ENCODE peak calls at places on chromosomes 5 and 9, in nine cellular contexts. One of them, this sample, is unnamed.

GRCh38 chr5:102582706-102583105 is 83.9 kb upstream of the SLCO6A1 start:
- DNase-seq in HCEC 1CT: no peak
- DNase-seq in anterior cingulate cortex: no peak
- DNase-seq in activated T-cell treated with anti-CD3 and anti-CD28 coated beads for 24 hours: no peak
- DNase-seq in amniotic stem cell: no peak
- DNase-seq in posterior cingulate gyrus: no peak
- DNase-seq in skeletal muscle cell: no peak
- DNase-seq in T-helper 1 cell: no peak
- DNase-seq in substantia nigra: no peak
- DNase-seq in this sample: no peak

GRCh38 chr9:121958530-121958929 is 134.6 kb downstream of the TTLL11 start:
- DNase-seq in HCEC 1CT: no peak
- DNase-seq in anterior cingulate cortex: no peak
- DNase-seq in activated T-cell treated with anti-CD3 and anti-CD28 coated beads for 24 hours: no peak
- DNase-seq in amniotic stem cell: no peak
- DNase-seq in posterior cingulate gyrus: no peak
- DNase-seq in skeletal muscle cell: no peak
- DNase-seq in T-helper 1 cell: no peak
- DNase-seq in substantia nigra: no peak
- DNase-seq in this sample: no peak

GRCh38 chr5:116487045-116487444 is 87.6 kb downstream of the SEMA6A start:
- DNase-seq in HCEC 1CT: no peak
- DNase-seq in anterior cingulate cortex: no peak
- DNase-seq in activated T-cell treated with anti-CD3 and anti-CD28 coated beads for 24 hours: no peak
- DNase-seq in amniotic stem cell: no peak
- DNase-seq in posterior cingulate gyrus: no peak
- DNase-seq in skeletal muscle cell: no peak
- DNase-seq in T-helper 1 cell: no peak
- DNase-seq in substantia nigra: no peak
- DNase-seq in this sample: no peak

GRCh38 chr5:113394658-113395057 is 40.1 kb downstream of the TSSK1B start:
- DNase-seq in HCEC 1CT: no peak
- DNase-seq in anterior cingulate cortex: no peak
- DNase-seq in activated T-cell treated with anti-CD3 and anti-CD28 coated beads for 24 hours: no peak
- DNase-seq in amniotic stem cell: no peak
- DNase-seq in posterior cingulate gyrus: no peak
- DNase-seq in skeletal muscle cell: no peak
- DNase-seq in T-helper 1 cell: no peak
- DNase-seq in substantia nigra: no peak
- DNase-seq in this sample: no peak

GRCh38 chr5:141941307-141941706 is 16.7 kb downstream of the PCDH12 start:
- DNase-seq in HCEC 1CT: no peak
- DNase-seq in anterior cingulate cortex: no peak
- DNase-seq in activated T-cell treated with anti-CD3 and anti-CD28 coated beads for 24 hours: no peak
- DNase-seq in amniotic stem cell: no peak
- DNase-seq in posterior cingulate gyrus: no peak
- DNase-seq in skeletal muscle cell: no peak
- DNase-seq in T-helper 1 cell: no peak
- DNase-seq in substantia nigra: no peak
- DNase-seq in this sample: no peak

GRCh38 chr5:138664276-138664943 is 88.8 kb upstream of the CTNNA1 start:
- DNase-seq in HCEC 1CT: peak; percentile 72
- DNase-seq in anterior cingulate cortex: no peak
- DNase-seq in activated T-cell treated with anti-CD3 and anti-CD28 coated beads for 24 hours: no peak
- DNase-seq in amniotic stem cell: no peak
- DNase-seq in posterior cingulate gyrus: no peak
- DNase-seq in skeletal muscle cell: no peak
- DNase-seq in T-helper 1 cell: no peak
- DNase-seq in substantia nigra: no peak
- DNase-seq in this sample: no peak

GRCh38 chr9:33164138-33164809 is 2.9 kb downstream of the B4GALT1 start:
- DNase-seq in HCEC 1CT: no peak
- DNase-seq in anterior cingulate cortex: no peak
- DNase-seq in activated T-cell treated with anti-CD3 and anti-CD28 coated beads for 24 hours: no peak
- DNase-seq in amniotic stem cell: no peak
- DNase-seq in posterior cingulate gyrus: no peak
- DNase-seq in skeletal muscle cell: no peak
- DNase-seq in T-helper 1 cell: peak; percentile 42
- DNase-seq in substantia nigra: no peak
- DNase-seq in this sample: no peak

GRCh38 chr9:104088416-104088815 is 5.7 kb upstream of the SMC2 start:
- DNase-seq in HCEC 1CT: peak; percentile 13
- DNase-seq in anterior cingulate cortex: no peak
- DNase-seq in activated T-cell treated with anti-CD3 and anti-CD28 coated beads for 24 hours: no peak
- DNase-seq in amniotic stem cell: no peak
- DNase-seq in posterior cingulate gyrus: no peak
- DNase-seq in skeletal muscle cell: no peak
- DNase-seq in T-helper 1 cell: no peak
- DNase-seq in substantia nigra: no peak
- DNase-seq in this sample: no peak

GRCh38 chr9:12702160-12702758 is 9.1 kb downstream of the TYRP1 start:
- DNase-seq in HCEC 1CT: peak; percentile 62
- DNase-seq in anterior cingulate cortex: peak; percentile 28
- DNase-seq in activated T-cell treated with anti-CD3 and anti-CD28 coated beads for 24 hours: no peak
- DNase-seq in amniotic stem cell: peak; percentile 30
- DNase-seq in posterior cingulate gyrus: peak; percentile 9
- DNase-seq in skeletal muscle cell: no peak
- DNase-seq in T-helper 1 cell: no peak
- DNase-seq in substantia nigra: no peak
- DNase-seq in this sample: no peak

GRCh38 chr5:36158144-36158543 is 6.2 kb downstream of the SKP2 start:
- DNase-seq in HCEC 1CT: no peak
- DNase-seq in anterior cingulate cortex: no peak
- DNase-seq in activated T-cell treated with anti-CD3 and anti-CD28 coated beads for 24 hours: no peak
- DNase-seq in amniotic stem cell: peak; percentile 23
- DNase-seq in posterior cingulate gyrus: no peak
- DNase-seq in skeletal muscle cell: peak; percentile 21
- DNase-seq in T-helper 1 cell: no peak
- DNase-seq in substantia nigra: no peak
- DNase-seq in this sample: no peak

GRCh38 chr5:337565-338130 is 16.1 kb downstream of the AHRR start:
- DNase-seq in HCEC 1CT: peak; percentile 50
- DNase-seq in anterior cingulate cortex: no peak
- DNase-seq in activated T-cell treated with anti-CD3 and anti-CD28 coated beads for 24 hours: no peak
- DNase-seq in amniotic stem cell: no peak
- DNase-seq in posterior cingulate gyrus: no peak
- DNase-seq in skeletal muscle cell: no peak
- DNase-seq in T-helper 1 cell: no peak
- DNase-seq in substantia nigra: no peak
- DNase-seq in this sample: peak; percentile 21

GRCh38 chr9:105911104-105911911 is 217.0 kb downstream of the TMEM38B start:
- DNase-seq in HCEC 1CT: no peak
- DNase-seq in anterior cingulate cortex: no peak
- DNase-seq in activated T-cell treated with anti-CD3 and anti-CD28 coated beads for 24 hours: no peak
- DNase-seq in amniotic stem cell: no peak
- DNase-seq in posterior cingulate gyrus: no peak
- DNase-seq in skeletal muscle cell: no peak
- DNase-seq in T-helper 1 cell: no peak
- DNase-seq in substantia nigra: no peak
- DNase-seq in this sample: no peak

This sample was measured in NCI-H345.